ENCODE peak calls at places on chromosomes 12 and 14, in nine cellular contexts. J is body of pancreas; E is activated effector memory CD4-positive, alpha-beta T cell treated with anti-CD3 and anti-CD28 coated beads, Interleukin-2, amount 50 U/mL, for 16 hours; R is hippocampal formation; I is Jurkat, Clone E6-1; F is HS-27A; K is kidney tubule cell; A is tibial artery; B is HT1080. V is an unnamed sample.

GRCh38 chr14:20680843-20681347 is 3.5 kb upstream of the RNASE4 start:
- DNase-seq in J (peak), E (no peak), R (no peak), I (no peak), F (no peak), K (no peak), A (no peak), B (no peak), V (no peak)

GRCh38 chr14:102095231-102095870 is 8.5 kb upstream of the HSP90AA1 start:
- DNase-seq in J (no peak), E (no peak), R (no peak), I (no peak), F (no peak), K (peak), A (no peak), B (peak), V (no peak)

GRCh38 chr14:42428996-42429395 is 822.3 kb downstream of the LRFN5 start:
- DNase-seq in J (no peak), E (no peak), R (no peak), I (no peak), F (no peak), K (peak), A (no peak), B (no peak), V (no peak)

GRCh38 chr14:89534896-89535615 is 118.0 kb upstream of the FOXN3 start:
- DNase-seq in J (no peak), E (no peak), R (no peak), I (no peak), F (no peak), K (no peak), A (no peak), B (no peak), V (no peak)

GRCh38 chr14:51444381-51445000 is 204.4 kb downstream of the TMX1 start:
- DNase-seq in J (no peak), E (no peak), R (no peak), I (no peak), F (no peak), K (peak), A (no peak), B (no peak), V (no peak)

GRCh38 chr14:37318938-37319337 is 121.2 kb downstream of the MIPOL1 start:
- DNase-seq in J (no peak), E (no peak), R (no peak), I (no peak), F (no peak), K (no peak), A (no peak), B (no peak), V (no peak)

GRCh38 chr14:90797451-90797850 is 18.8 kb downstream of the TTC7B start:
- DNase-seq in J (no peak), E (no peak), R (no peak), I (no peak), F (no peak), K (no peak), A (no peak), B (no peak), V (no peak)

GRCh38 chr12:77882709-77883108 is 52.0 kb downstream of the NAV3 start:
- DNase-seq in J (no peak), E (no peak), R (no peak), I (no peak), F (no peak), K (no peak), A (no peak), B (no peak), V (no peak)

GRCh38 chr12:69840727-69841126 is 15.7 kb downstream of the MYRFL start:
- DNase-seq in J (peak), E (no peak), R (no peak), I (no peak), F (no peak), K (peak), A (no peak), B (no peak), V (no peak)

GRCh38 chr12:46390304-46390703 is 17.7 kb upstream of the SLC38A2 start:
- DNase-seq in J (no peak), E (no peak), R (no peak), I (no peak), F (no peak), K (no peak), A (no peak), B (no peak), V (no peak)

GRCh38 chr12:49672351-49673181 is 34.6 kb downstream of the FMNL3 start:
- DNase-seq in J (no peak), E (peak), R (peak), I (no peak), F (no peak), K (no peak), A (peak), B (no peak), V (peak)

GRCh38 chr12:76176935-76177334 is 92.5 kb upstream of the NAP1L1 start:
- DNase-seq in J (no peak), E (no peak), R (no peak), I (no peak), F (no peak), K (peak), A (no peak), B (no peak), V (no peak)

GRCh38 chr12:27270148-27270547 is 26.1 kb downstream of the STK38L start:
- DNase-seq in J (no peak), E (no peak), R (no peak), I (no peak), F (no peak), K (no peak), A (no peak), B (no peak), V (no peak)

GRCh38 chr12:75704664-75705063 is 193.3 kb upstream of the KRR1 start:
- DNase-seq in J (no peak), E (no peak), R (no peak), I (no peak), F (no peak), K (no peak), A (no peak), B (no peak), V (no peak)

GRCh38 chr14:33842299-33842698 is 108.6 kb downstream of the EGLN3 start:
- DNase-seq in J (no peak), E (no peak), R (no peak), I (no peak), F (no peak), K (peak), A (no peak), B (no peak), V (no peak)

GRCh38 chr14:54935958-54936357 is 33.3 kb upstream of the GCH1 start:
- DNase-seq in J (no peak), E (no peak), R (no peak), I (no peak), F (no peak), K (no peak), A (no peak), B (peak), V (no peak)

GRCh38 chr12:70695361-70696023 is 58.3 kb upstream of the PTPRB start:
- DNase-seq in J (no peak), E (no peak), R (no peak), I (no peak), F (no peak), K (no peak), A (no peak), B (no peak), V (no peak)

GRCh38 chr14:61643546-61643945 is 51.8 kb upstream of the HIF1A start:
- DNase-seq in J (no peak), E (no peak), R (no peak), I (no peak), F (no peak), K (peak), A (no peak), B (no peak), V (no peak)

GRCh38 chr14:100012478-100012925 is 52.7 kb upstream of the EVL start:
- DNase-seq in J (no peak), E (no peak), R (no peak), I (peak), F (no peak), K (no peak), A (no peak), B (peak), V (no peak)

GRCh38 chr14:53510281-53510912 is 357.3 kb upstream of the DDHD1 start:
- DNase-seq in J (no peak), E (no peak), R (no peak), I (no peak), F (no peak), K (no peak), A (no peak), B (no peak), V (no peak)

GRCh38 chr12:123398177-123398916 is 14.4 kb downstream of the KMT5A start:
- DNase-seq in J (peak), E (no peak), R (peak), I (no peak), F (no peak), K (peak), A (peak), B (no peak), V (no peak)

GRCh38 chr14:105184461-105184860 is 3.3 kb upstream of the NUDT14 start:
- DNase-seq in J (no peak), E (no peak), R (no peak), I (no peak), F (no peak), K (no peak), A (no peak), B (no peak), V (no peak)